ENCODE peak calls at places on chromosomes 4 and X, in six cellular contexts. One of them, this sample, is unnamed.

GRCh38 chrX:153526801-153527599 is 9.6 kb downstream of the ATP2B3 start:
- DNase-seq in endothelial cell of umbilical vein: no peak
- DNase-seq in sigmoid colon: no peak
- DNase-seq in GM12892: no peak
- DNase-seq in HepG2: no peak
- DNase-seq in Panc1: no peak
- DNase-seq in this sample: no peak

GRCh38 chr4:124464836-124465235 is 247.7 kb downstream of the ANKRD50 start:
- DNase-seq in endothelial cell of umbilical vein: no peak
- DNase-seq in GM12892: no peak
- DNase-seq in Panc1: no peak
- DNase-seq in HepG2: no peak
- DNase-seq in sigmoid colon: no peak
- DNase-seq in this sample: no peak

GRCh38 chrX:100750901-100751300 is 19.0 kb upstream of the SYTL4 start:
- DNase-seq in endothelial cell of umbilical vein: no peak
- DNase-seq in GM12892: no peak
- DNase-seq in sigmoid colon: no peak
- DNase-seq in Panc1: no peak
- DNase-seq in HepG2: no peak
- DNase-seq in this sample: peak

GRCh38 chr4:151804821-151805220 is 44.0 kb upstream of the GATB start:
- DNase-seq in Panc1: no peak
- DNase-seq in endothelial cell of umbilical vein: no peak
- DNase-seq in sigmoid colon: no peak
- DNase-seq in GM12892: no peak
- DNase-seq in HepG2: no peak
- DNase-seq in this sample: no peak

GRCh38 chr4:152156448-152156847 is 379.4 kb downstream of the FBXW7 start:
- DNase-seq in Panc1: no peak
- DNase-seq in HepG2: peak
- DNase-seq in sigmoid colon: no peak
- DNase-seq in endothelial cell of umbilical vein: no peak
- DNase-seq in GM12892: no peak
- DNase-seq in this sample: no peak

GRCh38 chr4:4325321-4325720 is 35.3 kb downstream of the ZBTB49 start:
- DNase-seq in HepG2: peak
- DNase-seq in GM12892: no peak
- DNase-seq in Panc1: no peak
- DNase-seq in endothelial cell of umbilical vein: no peak
- DNase-seq in sigmoid colon: peak
- DNase-seq in this sample: no peak

GRCh38 chrX:149371984-149372383 is 133.1 kb downstream of the IDS start:
- DNase-seq in sigmoid colon: no peak
- DNase-seq in endothelial cell of umbilical vein: no peak
- DNase-seq in Panc1: no peak
- DNase-seq in HepG2: no peak
- DNase-seq in GM12892: no peak
- DNase-seq in this sample: no peak

GRCh38 chrX:83588409-83588808 is 80.3 kb downstream of the POU3F4 start:
- DNase-seq in endothelial cell of umbilical vein: no peak
- DNase-seq in sigmoid colon: no peak
- DNase-seq in HepG2: no peak
- DNase-seq in GM12892: no peak
- DNase-seq in Panc1: no peak
- DNase-seq in this sample: no peak

DNA sequence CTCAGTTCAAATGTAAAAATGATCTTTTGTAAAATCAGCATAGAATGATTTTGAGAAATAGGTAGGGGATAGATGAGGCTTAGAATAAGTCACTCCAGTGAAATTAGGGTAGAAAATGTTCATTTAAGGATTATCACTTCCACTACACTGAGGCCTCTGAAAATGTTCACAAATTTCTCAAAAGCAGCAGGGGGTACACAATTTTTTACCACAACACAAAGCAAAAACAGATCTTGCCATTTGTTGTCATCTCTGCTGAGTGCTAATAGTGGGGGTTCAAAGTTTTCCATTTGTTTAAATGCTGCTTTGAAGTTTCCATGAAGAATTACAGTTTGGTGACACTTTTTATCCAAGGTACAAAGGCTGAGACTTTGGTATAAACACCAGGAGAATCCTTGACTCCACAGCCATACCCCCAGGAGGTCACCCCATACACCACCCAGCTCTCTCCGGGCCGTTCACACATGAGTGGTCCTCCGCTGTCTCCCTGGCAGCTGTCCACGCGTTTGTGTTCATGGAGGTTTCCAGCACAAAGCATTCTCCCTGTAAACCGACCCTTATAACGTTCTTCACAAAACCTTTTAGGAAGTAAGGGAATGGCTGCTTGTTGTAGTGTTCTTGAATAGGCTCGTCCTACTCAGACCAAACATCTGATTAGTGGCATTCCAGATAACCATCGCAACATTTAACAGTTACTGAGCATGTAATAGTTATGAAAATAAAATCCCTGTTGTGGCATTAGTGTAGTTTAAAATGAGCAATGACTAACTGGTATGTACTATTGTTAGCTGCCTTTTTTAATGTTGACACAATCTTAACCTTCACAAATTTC is 71.0 kb downstream of the PRSS12 start:
- DNase-seq in Panc1: no peak
- DNase-seq in HepG2: peak
- DNase-seq in GM12892: no peak
- DNase-seq in sigmoid colon: no peak
- DNase-seq in endothelial cell of umbilical vein: peak
- DNase-seq in this sample: no peak
- TF ChIP-seq POLR2AphosphoS5 in Panc1: no peak
- TF ChIP-seq POLR2AphosphoS5 in HepG2: peak
- TF ChIP-seq POLR2AphosphoS5 in GM12892: peak
- TF ChIP-seq POLR2AphosphoS5 in sigmoid colon: no peak
- TF ChIP-seq POLR2AphosphoS5 in endothelial cell of umbilical vein: peak
- TF ChIP-seq POLR2AphosphoS5 in this sample: peak

DNA sequence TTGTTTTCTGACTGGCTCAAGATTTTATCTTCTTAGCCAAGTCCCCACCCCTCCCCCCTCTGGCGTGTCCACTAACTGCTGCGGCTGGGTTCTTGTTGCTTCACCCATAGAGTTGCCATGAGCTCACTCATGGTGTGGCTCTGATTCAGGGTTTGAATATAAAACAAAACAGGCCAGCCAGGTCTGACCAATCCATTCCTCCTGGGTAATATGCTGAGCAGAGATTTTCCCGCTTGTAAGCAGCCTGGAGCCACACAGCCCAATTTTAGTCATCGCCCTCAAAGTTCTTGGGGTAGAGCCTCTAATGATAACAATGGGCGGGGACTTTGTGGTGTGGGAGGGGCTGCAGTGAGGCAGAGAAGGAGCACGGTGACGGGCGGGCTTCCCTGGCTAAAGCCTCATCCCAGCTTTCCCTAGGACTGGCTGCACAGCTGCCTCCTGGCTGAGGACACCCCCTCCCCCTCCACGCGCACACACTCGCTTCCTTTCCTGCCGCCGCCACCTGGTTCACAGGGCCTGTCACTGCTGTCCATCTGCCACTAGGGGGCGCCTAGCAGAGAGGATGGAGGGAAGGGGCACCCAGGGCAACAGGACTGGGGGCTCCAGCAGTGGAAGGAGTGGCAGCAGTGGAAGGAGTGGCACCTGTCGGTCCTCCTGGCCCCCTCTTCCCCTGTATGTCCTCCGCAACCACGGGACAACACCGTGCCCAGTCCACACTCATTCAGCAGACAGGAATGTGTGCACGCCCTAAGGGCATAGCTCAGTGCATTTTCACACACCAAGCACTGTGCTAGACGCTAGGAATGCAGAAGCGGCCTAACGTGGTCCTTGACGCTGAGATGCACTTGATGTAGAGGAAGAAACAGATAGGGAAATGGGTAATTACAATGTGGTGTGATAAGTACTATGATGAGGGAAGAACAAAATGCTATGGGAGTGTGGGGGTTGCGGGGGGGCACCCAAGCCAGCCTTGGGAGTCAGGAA is 26.8 kb downstream of the PRPS1 start:
- DNase-seq in Panc1: no peak
- DNase-seq in GM12892: no peak
- DNase-seq in sigmoid colon: peak
- DNase-seq in endothelial cell of umbilical vein: peak
- DNase-seq in HepG2: peak
- DNase-seq in this sample: no peak
- TF ChIP-seq POLR2AphosphoS5 in Panc1: no peak
- TF ChIP-seq POLR2AphosphoS5 in GM12892: no peak
- TF ChIP-seq POLR2AphosphoS5 in sigmoid colon: no peak
- TF ChIP-seq POLR2AphosphoS5 in endothelial cell of umbilical vein: no peak
- TF ChIP-seq POLR2AphosphoS5 in HepG2: no peak
- TF ChIP-seq POLR2AphosphoS5 in this sample: no peak

GRCh38 chrX:67718926-67719325 is 175.1 kb downstream of the AR start:
- DNase-seq in Panc1: no peak
- DNase-seq in GM12892: no peak
- DNase-seq in sigmoid colon: no peak
- DNase-seq in endothelial cell of umbilical vein: no peak
- DNase-seq in HepG2: no peak
- DNase-seq in this sample: no peak

GRCh38 chrX:67723580-67724351 is 179.9 kb downstream of the AR start:
- DNase-seq in sigmoid colon: no peak
- DNase-seq in Panc1: no peak
- DNase-seq in HepG2: no peak
- DNase-seq in GM12892: no peak
- DNase-seq in endothelial cell of umbilical vein: no peak
- DNase-seq in this sample: no peak

GRCh38 chrX:67717571-67717970 is 173.8 kb downstream of the AR start:
- DNase-seq in sigmoid colon: no peak
- DNase-seq in endothelial cell of umbilical vein: no peak
- DNase-seq in GM12892: no peak
- DNase-seq in Panc1: no peak
- DNase-seq in HepG2: no peak
- DNase-seq in this sample: no peak

GRCh38 chrX:67721321-67721720 is 177.5 kb downstream of the AR start:
- DNase-seq in GM12892: no peak
- DNase-seq in HepG2: no peak
- DNase-seq in sigmoid colon: no peak
- DNase-seq in endothelial cell of umbilical vein: peak
- DNase-seq in Panc1: no peak
- DNase-seq in this sample: no peak

DNA sequence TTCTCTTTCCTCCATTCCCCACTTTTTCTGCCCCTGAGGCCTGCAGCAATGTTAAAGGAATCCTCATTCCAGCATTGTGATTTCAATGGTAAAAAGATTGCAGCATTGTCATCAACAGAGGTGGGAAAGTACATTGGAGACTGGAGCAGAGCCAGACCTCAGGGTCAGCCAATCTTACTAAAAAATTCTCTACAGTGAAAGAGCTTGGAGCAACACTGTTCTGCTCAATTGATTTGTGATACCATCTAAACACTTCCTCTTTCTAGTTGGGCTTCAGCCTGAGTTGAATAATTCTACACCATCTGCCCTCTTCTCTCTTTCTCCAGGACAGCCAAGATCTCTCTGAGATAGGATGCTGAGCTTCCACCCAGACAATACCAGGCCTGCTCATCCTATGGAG is 176.5 kb downstream of the AR start:
- DNase-seq in GM12892: no peak
- DNase-seq in Panc1: no peak
- DNase-seq in endothelial cell of umbilical vein: peak
- DNase-seq in sigmoid colon: no peak
- DNase-seq in HepG2: no peak
- DNase-seq in this sample: no peak
- TF ChIP-seq POLR2AphosphoS5 in GM12892: no peak
- TF ChIP-seq POLR2AphosphoS5 in Panc1: no peak
- TF ChIP-seq POLR2AphosphoS5 in endothelial cell of umbilical vein: no peak
- TF ChIP-seq POLR2AphosphoS5 in sigmoid colon: no peak
- TF ChIP-seq POLR2AphosphoS5 in HepG2: no peak
- TF ChIP-seq POLR2AphosphoS5 in this sample: no peak

GRCh38 chr4:146243141-146243882 is 29.0 kb downstream of the REELD1 start:
- DNase-seq in HepG2: no peak
- DNase-seq in sigmoid colon: no peak
- DNase-seq in endothelial cell of umbilical vein: peak
- DNase-seq in GM12892: peak
- DNase-seq in Panc1: no peak
- DNase-seq in this sample: no peak
- TF ChIP-seq POLR2AphosphoS5 in HepG2: no peak
- TF ChIP-seq POLR2AphosphoS5 in sigmoid colon: peak
- TF ChIP-seq POLR2AphosphoS5 in endothelial cell of umbilical vein: no peak
- TF ChIP-seq POLR2AphosphoS5 in GM12892: no peak
- TF ChIP-seq POLR2AphosphoS5 in Panc1: no peak
- TF ChIP-seq POLR2AphosphoS5 in this sample: no peak

DNA sequence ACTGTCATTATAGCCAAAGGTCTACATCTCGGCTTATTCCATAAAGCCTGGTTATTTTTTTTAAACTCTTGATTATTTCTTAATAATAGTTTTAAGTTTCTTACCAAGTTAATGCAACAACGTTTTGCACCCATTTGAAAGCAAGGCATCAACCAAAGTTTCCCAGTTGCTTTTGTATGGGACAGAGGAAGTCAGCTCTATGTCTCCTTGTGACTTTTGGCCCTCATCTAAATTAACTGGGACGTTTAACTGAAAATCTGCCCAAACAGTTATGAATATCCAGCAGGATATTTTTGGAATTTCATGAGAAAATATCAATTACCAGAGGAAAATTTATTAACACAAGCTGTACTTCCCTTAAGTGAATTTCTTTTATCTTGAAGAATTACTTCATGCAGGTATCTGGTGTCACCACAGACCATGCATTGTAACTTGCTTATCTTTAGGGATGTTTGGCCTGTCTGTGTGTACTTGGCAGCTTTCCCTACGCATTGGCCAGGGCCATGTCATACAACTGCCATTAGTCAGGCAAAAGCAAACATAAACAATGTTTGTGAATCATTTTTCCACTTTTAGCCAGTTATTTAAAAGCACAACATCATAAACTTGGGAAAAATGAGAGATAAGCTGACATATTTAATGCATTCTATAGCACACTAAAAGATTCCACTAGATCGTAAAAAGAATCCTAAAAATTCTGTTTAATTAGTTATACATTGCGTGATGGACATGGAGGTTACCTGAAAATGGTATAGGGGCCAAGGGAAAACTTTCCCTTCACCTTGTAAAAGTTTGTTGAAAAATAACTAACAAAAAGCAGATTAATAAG is 101.4 kb upstream of the PDE5A start:
- DNase-seq in HepG2: peak
- DNase-seq in GM12892: no peak
- DNase-seq in Panc1: peak
- DNase-seq in sigmoid colon: no peak
- DNase-seq in endothelial cell of umbilical vein: peak
- DNase-seq in this sample: no peak
- TF ChIP-seq POLR2AphosphoS5 in HepG2: no peak
- TF ChIP-seq POLR2AphosphoS5 in GM12892: no peak
- TF ChIP-seq POLR2AphosphoS5 in Panc1: peak
- TF ChIP-seq POLR2AphosphoS5 in sigmoid colon: no peak
- TF ChIP-seq POLR2AphosphoS5 in endothelial cell of umbilical vein: peak
- TF ChIP-seq POLR2AphosphoS5 in this sample: no peak

DNA sequence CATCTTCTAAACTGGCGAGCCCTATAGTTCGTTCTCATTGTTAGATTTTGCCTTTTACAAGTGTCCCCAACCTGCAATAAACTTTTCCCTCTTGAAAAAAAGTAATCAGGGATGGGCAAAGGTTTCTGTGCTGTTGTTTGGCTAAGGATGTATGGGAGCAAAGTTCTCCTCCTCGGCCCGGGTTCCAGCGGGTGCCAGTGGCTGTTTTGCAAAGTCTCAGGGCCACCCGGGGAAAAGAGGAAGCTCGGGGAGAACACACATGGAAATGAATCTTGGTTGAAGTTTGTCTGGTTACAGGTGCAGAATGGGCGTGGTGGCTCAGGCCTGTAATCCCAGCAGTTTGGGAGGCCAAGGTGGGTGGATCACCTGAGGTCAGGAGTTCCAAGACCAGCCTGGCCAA is 179.1 kb downstream of the DCLK2 start:
- DNase-seq in endothelial cell of umbilical vein: no peak
- DNase-seq in Panc1: no peak
- DNase-seq in HepG2: no peak
- DNase-seq in GM12892: no peak
- DNase-seq in sigmoid colon: no peak
- DNase-seq in this sample: no peak
- TF ChIP-seq POLR2AphosphoS5 in endothelial cell of umbilical vein: no peak
- TF ChIP-seq POLR2AphosphoS5 in Panc1: no peak
- TF ChIP-seq POLR2AphosphoS5 in HepG2: no peak
- TF ChIP-seq POLR2AphosphoS5 in GM12892: no peak
- TF ChIP-seq POLR2AphosphoS5 in sigmoid colon: no peak
- TF ChIP-seq POLR2AphosphoS5 in this sample: no peak

This sample was measured in SK-N-MC.